ENCODE peak calls at places on chromosomes 11 and 22, in seven cellular contexts. M, V, D, H, X, B and Q are unnamed samples.

GRCh38 chr22:32576553-32577255 is 102.1 kb downstream of the FBXO7 start:
- DNase-seq in H (no peak), B (no peak), X (no peak), V (no peak), D (no peak), M (no peak), Q (no peak)

GRCh38 chr11:74070713-74071506 is 62.0 kb upstream of the UCP3 start:
- DNase-seq in V (no peak), M (no peak), B (no peak), H (no peak), D (no peak), X (no peak), Q (no peak)

GRCh38 chr22:17774206-17774927 is at the start of gene BID:
- DNase-seq in D (peak), B (no peak), H (no peak), X (peak), V (peak), M (no peak), Q (no peak)

GRCh38 chr11:18726040-18726439 is at the start of gene IGSF22:
- DNase-seq in X (no peak), V (no peak), M (no peak), B (no peak), H (no peak), D (no peak), Q (no peak)

GRCh38 chr22:19871845-19872778 is 17.4 kb upstream of the GNB1L start:
- DNase-seq in M (no peak), V (no peak), B (no peak), D (peak), X (no peak), H (no peak), Q (no peak)

GRCh38 chr11:78902771-78903507 is 328.3 kb upstream of the NARS2 start:
- DNase-seq in H (no peak), V (no peak), X (no peak), M (no peak), D (no peak), B (no peak), Q (no peak)

GRCh38 chr11:67437082-67437821 is at the start of gene PTPRCAP:
- DNase-seq in X (no peak), V (peak), M (no peak), D (peak), H (no peak), B (no peak), Q (no peak)

GRCh38 chr11:115623021-115623451 is 118.8 kb upstream of the CADM1 start:
- DNase-seq in D (peak), H (peak), M (no peak), V (no peak), X (no peak), B (no peak), Q (no peak)

GRCh38 chr11:76753950-76754349 is 29.2 kb upstream of the TSKU start:
- DNase-seq in B (no peak), X (no peak), M (no peak), V (no peak), D (no peak), H (no peak), Q (no peak)

GRCh38 chr22:46057762-46058420 is 80.9 kb upstream of the WNT7B start:
- DNase-seq in X (no peak), B (no peak), V (peak), D (peak), M (no peak), H (peak), Q (no peak)

GRCh38 chr22:17198188-17199130 is 20.8 kb downstream of the ADA2 start:
- DNase-seq in B (no peak), M (no peak), D (no peak), X (no peak), V (no peak), H (peak), Q (no peak)

GRCh38 chr11:27296406-27296994 is 66.5 kb downstream of the CCDC34 start:
- DNase-seq in D (no peak), X (peak), M (no peak), B (peak), V (peak), H (peak), Q (peak)

GRCh38 chr11:17164361-17165246 is 43.2 kb downstream of the PIK3C2A start:
- DNase-seq in V (no peak), H (peak), M (no peak), X (no peak), D (no peak), B (no peak), Q (no peak)

GRCh38 chr22:17842386-17842785 is 68.1 kb upstream of the BID start:
- DNase-seq in B (no peak), M (no peak), X (no peak), V (peak), D (peak), H (no peak), Q (no peak)

GRCh38 chr11:67615455-67616430 is 9.0 kb downstream of the NDUFV1 start:
- DNase-seq in B (no peak), X (no peak), D (no peak), H (no peak), V (no peak), M (no peak), Q (peak)

GRCh38 chr11:132994038-132994502 is 538.2 kb downstream of the OPCML start:
- DNase-seq in H (no peak), V (no peak), M (no peak), X (peak), B (no peak), D (no peak), Q (no peak)

GRCh38 chr11:9815486-9816136 is 151.7 kb downstream of the SWAP70 start:
- DNase-seq in V (no peak), M (no peak), D (no peak), X (no peak), B (no peak), H (peak), Q (no peak)

GRCh38 chr22:40178417-40179409 is 988 bp downstream of the TNRC6B start:
- DNase-seq in D (peak), M (no peak), X (peak), B (no peak), V (no peak), H (peak), Q (peak)

GRCh38 chr11:112195906-112196305 is 20.6 kb downstream of the BCO2 start:
- DNase-seq in M (no peak), B (no peak), V (no peak), D (no peak), X (no peak), H (no peak), Q (no peak)

GRCh38 chr11:8610532-8611116 is 16.6 kb upstream of the STK33 start:
- DNase-seq in X (peak), D (no peak), H (no peak), M (no peak), B (no peak), V (peak), Q (peak)

GRCh38 chr11:118673361-118674093 is 5.9 kb downstream of the TREH start:
- DNase-seq in X (no peak), B (no peak), M (no peak), V (no peak), D (no peak), H (no peak), Q (no peak)

GRCh38 chr11:120894207-120894989 is 129.5 kb upstream of the TBCEL start:
- DNase-seq in B (no peak), D (no peak), X (no peak), M (no peak), H (no peak), V (no peak), Q (peak)

GRCh38 chr11:94650756-94651155 is 83.6 kb downstream of the PIWIL4 start:
- DNase-seq in H (peak), M (no peak), D (peak), B (no peak), V (no peak), X (no peak), Q (no peak)

GRCh38 chr22:40385041-40385782 is 14.8 kb downstream of the SGSM3 start:
- DNase-seq in X (no peak), B (no peak), D (no peak), H (no peak), V (no peak), M (no peak), Q (no peak)

GRCh38 chr11:113817626-113818025 is 38.0 kb downstream of the CLDN25 start:
- DNase-seq in D (no peak), M (no peak), B (no peak), V (no peak), X (no peak), H (no peak), Q (no peak)

GRCh38 chr22:31044262-31044861 is 36.8 kb upstream of the SMTN start:
- DNase-seq in M (no peak), B (no peak), H (peak), X (no peak), V (no peak), D (peak), Q (peak)

GRCh38 chr22:35777335-35777975 is 59.8 kb downstream of the APOL5 start:
- DNase-seq in X (no peak), V (no peak), B (peak), D (no peak), M (no peak), H (peak), Q (no peak)

GRCh38 chr11:118634435-118635236 is 27.2 kb downstream of the PHLDB1 start:
- DNase-seq in B (no peak), M (no peak), H (peak), X (no peak), D (peak), V (no peak), Q (peak)

GRCh38 chr11:111652184-111652583 is 49.9 kb downstream of the SIK2 start:
- DNase-seq in X (no peak), V (no peak), H (peak), M (no peak), D (no peak), B (no peak), Q (no peak)

GRCh38 chr22:39661842-39662676 is 91.5 kb downstream of the CACNA1I start:
- DNase-seq in D (peak), H (no peak), X (peak), B (no peak), V (no peak), M (no peak), Q (peak)

GRCh38 chr11:69972351-69972802 is 105.7 kb upstream of the ANO1 start:
- DNase-seq in X (peak), H (no peak), M (no peak), V (no peak), B (no peak), D (peak), Q (no peak)

GRCh38 chr11:106059617-106060016 is 17.5 kb downstream of the KBTBD3 start:
- DNase-seq in M (no peak), B (no peak), H (no peak), D (no peak), X (no peak), V (no peak), Q (no peak)

GRCh38 chr22:45171830-45172229 is 8.1 kb downstream of the NUP50 start:
- DNase-seq in V (no peak), M (no peak), H (no peak), X (no peak), D (no peak), B (no peak), Q (no peak)

GRCh38 chr11:104343578-104343977 is 179.6 kb upstream of the PDGFD start:
- DNase-seq in V (no peak), B (no peak), X (no peak), D (no peak), M (no peak), H (no peak), Q (no peak)

GRCh38 chr11:19326499-19326898 is 85.8 kb upstream of the E2F8 start:
- DNase-seq in B (no peak), X (no peak), V (no peak), M (no peak), D (no peak), H (peak), Q (no peak)

GRCh38 chr22:49553518-49554295 is 274.0 kb downstream of the BRD1 start:
- DNase-seq in M (no peak), H (no peak), D (peak), X (no peak), V (no peak), B (no peak), Q (no peak)

GRCh38 chr11:75350743-75351540 is 519 bp downstream of the ARRB1 start:
- DNase-seq in D (peak), B (no peak), X (no peak), H (peak), V (no peak), M (no peak), Q (peak)